ENCODE peak calls at places on chromosomes 6 and 20, in four cellular contexts. B is K562, L is H1, I is HepG2. V is an unnamed sample.

GRCh38 chr6:5067305-5067704 is 17.8 kb upstream of the PPP1R3G start:
- DNase-seq in B (no peak), L (no peak), I (no peak), V (no peak)

GRCh38 chr6:168122011-168122410 is 43.0 kb upstream of the FRMD1 start:
- DNase-seq in B (no peak), L (no peak), I (no peak), V (no peak)

GRCh38 chr20:52224920-52225319 is 33.3 kb upstream of the ZFP64 start:
- DNase-seq in B (no peak), L (no peak), I (no peak), V (no peak)

GRCh38 chr20:33005132-33005566 is 916 bp upstream of the SUN5 start:
- DNase-seq in B (peak), L (no peak), I (peak), V (peak)

GRCh38 chr6:144402750-144403149 is 117.6 kb downstream of the UTRN start:
- DNase-seq in B (no peak), L (no peak), I (no peak), V (no peak)

GRCh38 chr6:138805431-138805830 is 9.5 kb downstream of the ECT2L start:
- DNase-seq in B (no peak), L (no peak), I (no peak), V (no peak)

GRCh38 chr6:168863467-168863866 is 390.2 kb downstream of the THBS2 start:
- DNase-seq in B (no peak), L (no peak), I (no peak), V (no peak)

GRCh38 chr20:63124782-63125580 is 91.0 kb downstream of the YTHDF1 start:
- DNase-seq in B (no peak), L (no peak), I (no peak), V (no peak)

GRCh38 chr6:14474816-14475215 is 357.2 kb downstream of the CD83 start:
- DNase-seq in B (peak), L (no peak), I (no peak), V (no peak)

GRCh38 chr20:59439243-59439642 is 138.8 kb downstream of the EDN3 start:
- DNase-seq in B (peak), L (no peak), I (no peak), V (no peak)

GRCh38 chr6:7974932-7975763 is 64.6 kb upstream of the TXNDC5 start:
- DNase-seq in B (peak), L (no peak), I (peak), V (peak)

GRCh38 chr6:132459605-132459952 is 53.3 kb downstream of the STX7 start:
- DNase-seq in B (no peak), L (no peak), I (no peak), V (no peak)

GRCh38 chr6:54907316-54907715 is 60.7 kb downstream of the FAM83B start:
- DNase-seq in B (no peak), L (no peak), I (no peak), V (no peak)

DNA sequence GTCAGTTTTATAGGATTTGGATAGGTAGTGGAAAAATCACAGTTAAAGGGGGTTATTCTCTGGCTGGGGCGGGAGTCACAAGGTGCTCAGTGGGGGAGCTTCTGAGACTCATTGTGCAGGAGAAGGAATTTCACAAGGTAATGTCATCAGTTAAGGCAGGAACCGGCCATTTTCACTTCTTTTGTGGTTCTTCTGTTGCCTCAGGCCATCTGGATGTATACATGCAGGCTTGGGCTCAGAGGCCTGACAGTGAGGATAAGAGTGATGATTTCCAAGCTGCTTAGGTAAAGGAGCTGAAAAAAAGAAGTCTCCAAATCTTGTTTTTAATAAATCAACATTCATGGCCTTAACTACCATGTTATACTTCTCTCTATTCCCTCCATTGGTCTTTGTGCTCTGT is 622.9 kb upstream of the ID4 start:
- DNase-seq in B (no peak), L (no peak), I (no peak), V (no peak)
- TF ChIP-seq FOSL1 in B (no peak), L (no peak), I (no peak), V (no peak)

GRCh38 chr6:67231092-67231491 is 1404.0 kb upstream of the ADGRB3 start:
- DNase-seq in B (no peak), L (no peak), I (no peak), V (no peak)
- TF ChIP-seq MAX in B (no peak), L (no peak), I (no peak), V (no peak)

GRCh38 chr6:118992186-118992795 is 57.3 kb upstream of the MCM9 start:
- DNase-seq in B (no peak), L (no peak), I (no peak), V (no peak)

GRCh38 chr6:118993803-118994231 is 58.9 kb upstream of the MCM9 start:
- DNase-seq in B (no peak), L (no peak), I (peak), V (no peak)

GRCh38 chr6:118999494-118999893 is 64.5 kb upstream of the MCM9 start:
- DNase-seq in B (no peak), L (no peak), I (peak), V (no peak)

GRCh38 chr6:118993358-118993757 is 58.4 kb upstream of the MCM9 start:
- DNase-seq in B (no peak), L (no peak), I (no peak), V (no peak)

DNA sequence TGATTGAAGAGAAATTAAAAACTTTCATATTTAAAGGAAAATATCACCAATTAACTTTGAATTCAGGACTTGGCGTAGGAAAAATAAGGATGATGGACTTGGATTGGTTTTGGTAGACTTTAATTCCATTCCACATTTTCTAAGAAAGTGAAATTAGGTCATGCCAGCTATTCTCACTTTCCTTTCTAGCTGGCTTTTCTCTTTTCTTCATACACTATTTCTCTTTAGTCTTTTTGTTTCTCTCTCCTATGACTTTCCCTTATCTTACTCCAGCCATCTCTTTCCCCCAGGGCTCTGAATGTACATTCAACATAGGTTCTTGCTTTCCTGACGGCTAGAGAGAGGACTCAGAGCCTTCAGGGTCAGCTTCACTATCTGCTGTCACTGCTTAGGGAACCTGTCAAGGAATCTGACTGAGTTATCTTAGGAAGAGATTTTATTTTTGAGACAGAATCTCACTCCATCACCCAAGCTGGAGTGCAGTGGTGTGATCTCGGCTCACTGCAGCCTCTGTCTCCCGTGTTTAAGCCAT is 61.4 kb upstream of the MCM9 start:
- DNase-seq in B (no peak), L (no peak), I (no peak), V (no peak)
- TF ChIP-seq FOSL1 in B (no peak), L (no peak), I (no peak), V (no peak)

GRCh38 chr6:31725502-31726350 is 2.6 kb downstream of the MPIG6B start:
- DNase-seq in B (no peak), L (no peak), I (no peak), V (no peak)

GRCh38 chr6:31727717-31728671 is 1.1 kb downstream of the DDAH2 start:
- DNase-seq in B (no peak), L (no peak), I (no peak), V (no peak)

GRCh38 chr6:31729515-31729978 is 448 bp upstream of the DDAH2 start:
- DNase-seq in B (peak), L (peak), I (peak), V (peak)

GRCh38 chr6:31728767-31729514 is at the start of gene DDAH2:
- DNase-seq in B (peak), L (no peak), I (no peak), V (no peak)

GRCh38 chr6:31727034-31727716 is 1.9 kb downstream of the DDAH2 start:
- DNase-seq in B (no peak), L (no peak), I (no peak), V (no peak)
- TF ChIP-seq MAX in B (no peak), L (no peak), I (no peak), V (no peak)

GRCh38 chr6:129967427-129967826 is 51.0 kb upstream of the L3MBTL3 start:
- DNase-seq in B (no peak), L (no peak), I (no peak), V (no peak)

GRCh38 chr6:129969064-129969463 is 49.3 kb upstream of the L3MBTL3 start:
- DNase-seq in B (no peak), L (peak), I (no peak), V (no peak)

GRCh38 chr6:129965096-129965495 is 53.3 kb upstream of the L3MBTL3 start:
- DNase-seq in B (no peak), L (no peak), I (no peak), V (no peak)

DNA sequence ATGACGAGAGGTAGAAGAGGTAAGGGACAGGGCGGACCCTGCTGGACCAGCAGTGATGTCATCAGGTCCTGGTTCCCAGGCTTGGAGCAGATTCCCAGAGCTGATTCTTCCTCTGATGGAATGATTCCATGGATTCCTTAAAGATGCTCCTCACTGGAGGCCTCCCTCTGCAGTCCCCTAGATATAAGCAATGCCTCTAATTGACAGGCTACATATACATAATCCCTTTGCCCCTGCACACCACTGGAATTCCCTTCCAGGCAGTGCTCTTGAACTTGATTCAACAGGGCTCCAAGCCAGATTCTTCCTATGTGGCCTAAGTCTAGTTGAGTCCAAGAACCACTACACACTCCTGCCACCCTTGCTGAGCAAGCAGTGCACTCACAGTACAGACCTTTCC is 52.3 kb upstream of the L3MBTL3 start:
- DNase-seq in B (no peak), L (no peak), I (no peak), V (no peak)
- TF ChIP-seq FOSL1 in B (no peak), L (no peak), I (no peak), V (no peak)

DNA sequence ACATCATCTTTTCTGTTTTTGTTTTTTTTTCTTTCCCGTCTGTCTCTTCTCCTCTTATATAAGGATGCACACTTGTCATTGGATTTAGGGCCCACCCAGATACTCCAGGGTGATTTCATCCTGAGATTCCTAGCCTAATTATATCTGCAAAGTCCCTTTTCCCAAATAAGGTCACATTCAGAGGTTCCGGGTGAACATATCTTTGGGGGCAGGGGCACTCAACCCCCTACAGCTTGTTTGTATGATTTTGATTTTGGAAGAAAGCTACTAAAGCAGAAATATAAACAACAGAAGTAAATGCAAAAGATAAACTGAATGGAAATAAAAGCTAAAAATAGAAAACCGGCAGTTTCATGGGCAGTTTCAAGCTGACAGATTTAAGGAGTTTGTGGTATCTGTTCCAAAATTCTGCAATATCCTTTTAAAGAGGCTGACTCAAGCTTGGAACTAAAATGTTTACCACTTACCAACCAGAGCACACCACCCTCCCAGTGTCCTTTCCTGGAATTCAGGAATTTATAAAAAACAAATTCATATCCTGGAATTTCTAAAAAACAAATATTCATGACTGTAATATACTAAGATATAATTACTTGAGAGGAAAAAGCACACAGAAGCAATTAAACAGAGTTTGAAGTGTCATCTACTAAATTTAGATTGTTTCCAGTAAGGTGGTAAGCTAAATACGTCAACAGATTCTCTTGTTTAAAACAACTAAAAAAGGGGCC is 100.0 kb upstream of the CARMIL1 start:
- DNase-seq in B (no peak), L (no peak), I (no peak), V (no peak)
- TF ChIP-seq MAX in B (no peak), L (no peak), I (no peak), V (no peak)

GRCh38 chr20:34984756-34985261 is 29.1 kb downstream of the MYH7B start:
- DNase-seq in B (no peak), L (no peak), I (no peak), V (no peak)

GRCh38 chr20:34982270-34983088 is 26.8 kb downstream of the MYH7B start:
- DNase-seq in B (no peak), L (no peak), I (no peak), V (no peak)

GRCh38 chr20:34985439-34986310 is 30.0 kb downstream of the MYH7B start:
- DNase-seq in B (no peak), L (no peak), I (no peak), V (no peak)

GRCh38 chr20:34983995-34984735 is 28.5 kb downstream of the MYH7B start:
- DNase-seq in B (no peak), L (peak), I (no peak), V (no peak)

DNA sequence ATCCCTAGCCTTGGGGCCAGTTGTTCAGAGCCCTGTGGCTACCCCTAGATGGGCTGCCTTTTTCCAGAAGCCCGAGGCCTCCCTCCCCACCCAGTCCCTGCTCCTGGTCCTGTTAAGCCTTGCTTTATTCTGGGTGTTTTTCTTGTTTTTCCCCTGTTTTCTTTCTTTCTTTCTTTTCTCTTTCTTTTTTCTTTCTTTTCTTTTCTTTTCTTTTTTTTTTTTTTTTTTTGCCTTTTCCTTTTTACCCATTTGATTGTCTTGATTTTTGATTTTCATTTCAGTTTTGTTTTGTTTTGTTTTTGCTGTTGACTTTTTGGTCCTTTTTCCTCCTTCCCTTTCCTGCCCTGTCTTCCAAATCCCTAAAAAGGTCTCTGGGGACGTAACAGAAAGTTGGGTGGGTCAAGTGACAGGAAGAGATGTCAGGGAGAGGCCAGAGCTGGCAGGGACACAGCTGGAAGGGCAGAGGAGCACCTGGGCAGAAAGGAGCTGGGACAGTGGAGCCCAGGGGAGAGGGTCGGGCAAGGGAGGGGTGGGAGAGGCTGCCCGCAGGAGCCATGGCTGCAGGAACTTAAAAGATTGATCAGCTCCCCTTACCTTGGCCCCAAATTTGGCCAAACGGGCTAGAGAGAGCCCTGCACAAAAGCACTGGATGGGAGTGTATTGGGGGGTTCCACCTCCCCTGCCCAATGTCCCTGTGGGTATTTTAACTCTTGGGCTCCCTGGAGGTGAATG is 27.6 kb downstream of the MYH7B start:
- DNase-seq in B (no peak), L (no peak), I (no peak), V (no peak)
- TF ChIP-seq FOSL1 in B (no peak), L (no peak), I (no peak), V (no peak)

GRCh38 chr6:160137989-160138835 is 16.6 kb downstream of the SLC22A1 start:
- DNase-seq in B (peak), L (no peak), I (peak), V (peak)

GRCh38 chr6:160139420-160139851 is 17.8 kb downstream of the SLC22A1 start:
- DNase-seq in B (no peak), L (no peak), I (no peak), V (no peak)

GRCh38 chr6:160141001-160141726 is 19.5 kb downstream of the SLC22A1 start:
- DNase-seq in B (no peak), L (no peak), I (no peak), V (no peak)

GRCh38 chr6:160138839-160139419 is 17.3 kb downstream of the SLC22A1 start:
- DNase-seq in B (no peak), L (no peak), I (no peak), V (no peak)

GRCh38 chr6:160142115-160142715 is 20.6 kb downstream of the SLC22A1 start:
- DNase-seq in B (no peak), L (no peak), I (no peak), V (no peak)
- TF ChIP-seq MAX in B (no peak), L (no peak), I (no peak), V (no peak)